ENCODE peak calls at places on chromosomes 6 and 20, in nine cellular contexts. F is HEK293T; V is SIG-M5; O is neural progenitor cell; E is AML-193; S is EL; Y is activated naive CD8-positive, alpha-beta T cell treated with anti-CD3 and anti-CD28 coated beads for 36 hours; M is activated CD4-positive, CD25-positive, alpha-beta regulatory T cell; K is T-helper 1 cell. T is an unnamed sample.

GRCh38 chr20:23396961-23397620 is 24.2 kb downstream of the NAPB start:
- DNase-seq in Y (no peak), F (no peak), O (no peak), M (no peak), V (no peak), E (no peak), K (no peak), S (no peak), T (no peak)

GRCh38 chr6:69825904-69826303 is 29.1 kb upstream of the LMBRD1 start:
- DNase-seq in F (no peak), M (no peak), E (no peak), O (no peak), Y (no peak), K (no peak), V (no peak), S (no peak), T (no peak)

GRCh38 chr6:45423901-45424627 is 46.3 kb upstream of the SUPT3H start:
- DNase-seq in O (peak; percentile 65), V (no peak), S (no peak), E (peak; percentile 35), K (peak; percentile 40), M (no peak), Y (no peak), F (no peak), T (no peak)

GRCh38 chr6:24610672-24611071 is 35.3 kb downstream of the KIAA0319 start:
- DNase-seq in O (no peak), K (no peak), F (no peak), Y (no peak), S (no peak), M (no peak), E (no peak), V (no peak), T (no peak)

GRCh38 chr6:104381907-104382306 is 477.8 kb downstream of the HACE1 start:
- DNase-seq in K (no peak), F (no peak), M (no peak), O (no peak), S (no peak), V (no peak), Y (no peak), E (no peak), T (no peak)

GRCh38 chr6:33241968-33242367 is 29.7 kb downstream of the VPS52 start:
- DNase-seq in V (no peak), E (no peak), O (no peak), Y (no peak), M (no peak), K (peak; percentile 39), F (no peak), S (no peak), T (no peak)

GRCh38 chr6:37741757-37742400 is 44.2 kb upstream of the MDGA1 start:
- DNase-seq in F (no peak), E (no peak), S (peak; percentile 16), V (no peak), M (no peak), Y (no peak), O (peak; percentile 56), K (no peak), T (peak; percentile 26)

GRCh38 chr6:164838068-164838615 is 471.3 kb downstream of the C6orf118 start:
- DNase-seq in F (no peak), M (no peak), K (no peak), O (no peak), V (no peak), S (no peak), Y (no peak), E (no peak), T (no peak)

GRCh38 chr20:6071162-6071695 is 17.4 kb upstream of the LRRN4 start:
- DNase-seq in F (no peak), K (no peak), S (no peak), Y (no peak), V (no peak), M (no peak), O (no peak), E (no peak), T (no peak)